ENCODE peak calls at places on chromosomes 12 and 14, in four cellular contexts. Y is HepG2, O is Panc1, L is K562. C is an unnamed sample.

GRCh38 chr14:104689620-104690265 is 325 bp downstream of the INF2 start:
- DNase-seq in O (no peak), Y (no peak), L (peak), C (no peak)

GRCh38 chr12:101773560-101774206 is 34.4 kb upstream of the SYCP3 start:
- DNase-seq in L (peak), Y (peak), O (peak), C (peak)

GRCh38 chr12:5254703-5255102 is 177.2 kb upstream of the NTF3 start:
- DNase-seq in L (no peak), Y (no peak), O (no peak), C (no peak)

GRCh38 chr12:54394281-54394719 is 9.8 kb upstream of the ZNF385A start:
- DNase-seq in L (peak), O (no peak), Y (peak), C (peak)

GRCh38 chr12:13371367-13371766 is 174.8 kb downstream of the EMP1 start:
- DNase-seq in Y (no peak), O (no peak), L (no peak), C (no peak)

GRCh38 chr14:65170768-65171251 is 68.5 kb upstream of the MAX start:
- DNase-seq in O (no peak), L (no peak), Y (no peak), C (no peak)

GRCh38 chr12:104352106-104352713 is 48.7 kb downstream of the EID3 start:
- DNase-seq in L (no peak), Y (no peak), O (no peak), C (no peak)

GRCh38 chr12:83763425-83763824 is 1076.7 kb downstream of the TMTC2 start:
- DNase-seq in L (no peak), Y (no peak), O (no peak), C (no peak)

GRCh38 chr12:29769162-29769820 is 14.5 kb downstream of the TMTC1 start:
- DNase-seq in O (no peak), Y (no peak), L (no peak), C (no peak)

GRCh38 chr12:14567311-14568195 is at the start of gene PLBD1:
- DNase-seq in O (peak), L (peak), Y (no peak), C (no peak)

GRCh38 chr12:30785630-30786029 is 30.9 kb upstream of the CAPRIN2 start:
- DNase-seq in Y (no peak), O (no peak), L (no peak), C (no peak)

GRCh38 chr14:89588016-89588415 is 171.0 kb upstream of the FOXN3 start:
- DNase-seq in Y (no peak), L (no peak), O (no peak), C (no peak)

DNA sequence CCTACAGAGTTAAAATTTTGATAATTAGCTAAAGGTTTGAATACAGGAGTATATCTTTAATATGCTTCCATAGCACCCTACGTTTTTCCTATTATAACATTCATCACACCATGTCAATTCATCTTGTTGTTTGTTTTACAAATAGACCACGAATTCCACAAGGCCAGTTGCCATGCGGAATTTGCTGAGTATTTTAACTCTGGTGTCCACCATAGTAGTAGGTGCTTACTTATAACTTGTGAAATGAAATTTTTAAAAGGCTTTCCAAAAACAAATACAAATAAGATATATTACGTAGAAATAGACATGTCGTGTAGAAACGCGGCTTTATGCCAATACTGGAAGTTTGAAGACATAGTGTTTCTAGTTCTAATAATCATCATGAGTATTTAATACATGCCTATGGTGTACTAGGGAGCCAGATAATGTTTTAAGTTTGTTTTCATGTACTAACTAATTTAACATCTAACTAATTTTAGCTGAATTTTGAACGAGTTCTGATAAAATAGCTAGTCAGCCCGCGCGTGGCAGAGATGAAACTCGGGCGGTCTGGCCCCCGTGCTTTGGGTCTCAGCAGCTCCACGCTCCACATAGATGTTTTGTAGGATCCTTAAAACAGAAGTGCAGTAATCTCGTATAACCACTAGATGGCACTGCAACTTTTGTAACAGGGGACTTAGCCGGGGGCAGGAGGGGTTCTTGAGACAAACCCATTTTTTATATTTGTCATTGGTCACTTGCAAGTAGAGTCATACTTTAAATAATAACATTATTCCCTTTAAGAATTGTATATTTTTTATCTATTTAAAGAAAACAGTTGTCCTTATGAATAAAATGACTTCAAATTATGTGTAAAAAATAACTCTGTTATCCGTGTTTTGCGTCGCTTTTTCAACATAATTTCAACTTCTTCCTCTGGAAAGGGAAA is 10.2 kb downstream of the CD69 start:
- DNase-seq in O (no peak), Y (peak), L (peak), C (peak)
- TF ChIP-seq TCF7L2 in O (no peak), Y (no peak), L (no peak), C (no peak)

DNA sequence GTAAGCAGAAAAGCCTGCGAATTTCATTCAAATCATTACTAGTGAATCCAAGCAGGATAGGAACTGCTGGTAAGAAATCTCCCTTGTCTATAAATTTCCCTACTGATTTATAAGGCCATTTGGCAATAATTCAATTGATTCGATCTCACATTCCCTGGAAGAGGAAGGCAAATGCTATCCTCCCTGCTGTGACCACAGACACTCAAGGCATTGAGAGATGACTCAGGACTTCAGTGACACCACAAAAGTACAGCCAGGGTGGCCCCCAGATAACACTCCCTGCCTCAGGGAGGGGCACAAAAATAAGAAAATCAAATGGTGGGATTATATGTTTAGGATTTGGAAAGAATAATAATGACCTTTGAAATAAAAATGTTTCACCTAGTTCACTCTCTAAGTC is 162.7 kb downstream of the GRIP1 start:
- DNase-seq in Y (no peak), O (no peak), L (peak), C (no peak)
- TF ChIP-seq TCF7L2 in Y (no peak), O (no peak), L (no peak), C (no peak)

DNA sequence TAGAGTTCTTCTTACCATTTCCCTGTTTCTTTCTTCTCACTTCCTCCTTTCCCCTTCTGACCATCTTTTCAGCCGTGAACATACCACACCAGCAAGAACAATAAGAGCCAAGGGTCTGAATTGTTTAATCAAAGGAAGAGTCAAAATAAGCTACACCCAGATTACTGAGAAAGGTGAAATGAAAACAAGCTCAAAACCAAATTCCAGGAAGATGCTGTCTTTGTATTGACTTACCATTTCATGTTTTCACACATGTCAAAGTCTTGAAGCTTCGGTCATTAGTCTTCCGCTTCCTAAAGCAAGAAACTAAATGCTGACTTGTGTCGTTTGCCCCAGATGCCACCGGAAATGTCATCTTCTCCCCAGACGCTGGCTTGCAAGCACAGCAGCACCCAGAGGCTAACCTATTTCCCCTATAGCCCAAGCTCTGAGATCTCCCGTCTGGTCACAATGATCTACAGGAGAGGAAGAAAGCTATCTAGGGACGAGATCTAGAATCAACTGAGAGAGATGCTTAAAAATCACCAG is 136.5 kb upstream of the AMIGO2 start:
- DNase-seq in Y (no peak), O (no peak), L (no peak), C (no peak)
- TF ChIP-seq TCF7L2 in Y (no peak), O (no peak), L (no peak), C (no peak)

GRCh38 chr14:37411079-37411735 is 183.8 kb downstream of the FOXA1 start:
- DNase-seq in Y (no peak), O (no peak), L (no peak), C (no peak)
- TF ChIP-seq TCF7L2 in Y (no peak), O (no peak), L (no peak), C (no peak)

GRCh38 chr14:93032301-93032929 is 83.3 kb downstream of the ITPK1 start:
- DNase-seq in O (no peak), Y (no peak), L (no peak), C (no peak)
- TF ChIP-seq TCF7L2 in O (no peak), Y (no peak), L (no peak), C (no peak)

DNA sequence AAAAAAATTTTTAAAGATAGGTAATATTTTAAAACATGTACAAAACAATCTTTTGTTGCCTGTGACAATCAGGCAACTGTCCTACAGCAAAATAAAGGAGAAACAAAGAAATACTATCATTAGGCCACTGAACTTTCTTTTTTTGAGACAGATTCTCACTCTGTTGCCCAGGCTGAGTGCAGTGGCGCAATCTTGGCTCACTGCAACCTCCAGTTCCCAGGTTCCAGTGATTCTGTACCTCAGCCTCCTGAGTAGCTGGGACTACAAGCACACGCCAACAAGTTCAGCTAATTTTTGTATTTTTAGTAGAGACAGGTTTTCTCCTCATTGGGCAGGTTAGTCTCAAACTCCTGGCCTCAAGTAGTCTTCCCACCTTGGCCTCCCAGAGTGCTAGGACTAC is 16.6 kb downstream of the RPAP3 start:
- DNase-seq in O (no peak), Y (no peak), L (no peak), C (no peak)
- TF ChIP-seq TCF7L2 in O (no peak), Y (no peak), L (no peak), C (no peak)

GRCh38 chr12:8912910-8913309 is 1.4 kb upstream of the PHC1 start:
- DNase-seq in Y (no peak), L (peak), O (no peak), C (no peak)
- TF ChIP-seq TCF7L2 in Y (no peak), L (no peak), O (no peak), C (no peak)

GRCh38 chr14:90836692-90837063 is 20.4 kb upstream of the TTC7B start:
- DNase-seq in Y (no peak), L (no peak), O (no peak), C (no peak)
- TF ChIP-seq TCF7L2 in Y (no peak), L (no peak), O (no peak), C (no peak)

GRCh38 chr14:63228221-63228620 is 24.0 kb downstream of the RHOJ start:
- DNase-seq in O (no peak), Y (no peak), L (no peak), C (no peak)

GRCh38 chr14:63229330-63230059 is 25.3 kb downstream of the RHOJ start:
- DNase-seq in O (no peak), L (no peak), Y (no peak), C (no peak)

GRCh38 chr14:63231733-63232132 is 27.5 kb downstream of the RHOJ start:
- DNase-seq in O (no peak), Y (no peak), L (no peak), C (no peak)
- TF ChIP-seq TCF7L2 in O (no peak), Y (no peak), L (no peak), C (no peak)

C was measured in HCT116.